ENCODE peak calls at places on chromosomes 6 and 20, in nine cellular contexts. Y is HFF-Myc; J is PC-3; W is spleen; E is tibial artery; D is astrocyte of the spinal cord; Q is cardiac fibroblast; L is CD8-positive, alpha-beta T cell; O is GM12878. P is an unnamed sample.

GRCh38 chr20:45345104-45345936 is 2.9 kb downstream of the SDC4 start:
- DNase-seq in J (peak), E (no peak), Q (no peak), O (no peak), Y (no peak), L (no peak), W (no peak), D (no peak), P (peak)

GRCh38 chr20:1818247-1818840 is 76.9 kb upstream of the SIRPA start:
- DNase-seq in D (no peak), W (no peak), Y (no peak), J (no peak), E (no peak), O (no peak), Q (no peak), L (no peak), P (no peak)

GRCh38 chr6:136129365-136129764 is 120.7 kb downstream of the MTFR2 start:
- DNase-seq in O (no peak), L (no peak), E (peak), Y (no peak), J (no peak), Q (peak), D (no peak), W (no peak), P (no peak)

GRCh38 chr6:154868143-154868594 is 126.9 kb upstream of the TIAM2 start:
- DNase-seq in L (no peak), O (no peak), D (peak), J (peak), E (no peak), W (no peak), Q (peak), Y (peak), P (no peak)

GRCh38 chr6:127191716-127192115 is 73.2 kb downstream of the RSPO3 start:
- DNase-seq in Q (no peak), J (no peak), O (no peak), W (no peak), D (no peak), L (no peak), Y (no peak), E (no peak), P (no peak)

GRCh38 chr20:4853787-4854295 is 132.1 kb downstream of the PRND start:
- DNase-seq in Y (no peak), L (no peak), D (no peak), Q (no peak), W (no peak), O (no peak), E (no peak), J (no peak), P (no peak)

GRCh38 chr6:23735151-23735550 is 390.9 kb upstream of the NRSN1 start:
- DNase-seq in Y (no peak), W (no peak), J (peak), O (no peak), Q (no peak), D (no peak), E (no peak), L (no peak), P (no peak)

GRCh38 chr6:501891-502601 is 110.5 kb downstream of the IRF4 start:
- DNase-seq in O (no peak), Y (no peak), Q (no peak), J (no peak), D (no peak), W (peak), E (no peak), L (no peak), P (no peak)

GRCh38 chr6:17035994-17036393 is 65.9 kb upstream of the STMND1 start:
- DNase-seq in L (no peak), J (no peak), Y (no peak), O (no peak), E (no peak), D (no peak), W (no peak), Q (no peak), P (no peak)

GRCh38 chr20:7346562-7346961 is 579.1 kb downstream of the BMP2 start:
- DNase-seq in Q (no peak), J (peak), W (no peak), Y (no peak), L (no peak), D (no peak), O (no peak), E (no peak), P (no peak)

GRCh38 chr20:4919047-4919704 is 82.1 kb downstream of the SLC23A2 start:
- DNase-seq in Y (no peak), W (no peak), E (no peak), Q (no peak), O (no peak), J (no peak), L (no peak), D (no peak), P (no peak)

GRCh38 chr6:157800420-157801237 is 22.4 kb upstream of the SNX9 start:
- DNase-seq in L (no peak), O (peak), Q (peak), D (peak), J (peak), Y (no peak), W (no peak), E (no peak), P (no peak)

GRCh38 chr6:74731921-74732320 is 473.9 kb downstream of the COL12A1 start:
- DNase-seq in D (peak), Q (peak), E (no peak), Y (no peak), L (no peak), J (no peak), O (no peak), W (no peak), P (no peak)

GRCh38 chr20:53597085-53597482 is 3.4 kb upstream of the ZNF217 start:
- DNase-seq in D (no peak), J (peak), E (no peak), Q (peak), Y (no peak), L (no peak), O (no peak), W (no peak), P (no peak)

GRCh38 chr20:3927486-3928291 is 38.5 kb downstream of the PANK2 start:
- DNase-seq in Q (peak), D (no peak), L (no peak), E (no peak), W (peak), J (no peak), O (no peak), Y (no peak), P (no peak)

GRCh38 chr6:56724455-56724854 is 81.8 kb upstream of the DST start:
- DNase-seq in W (no peak), E (no peak), O (no peak), Y (no peak), Q (peak), J (no peak), L (no peak), D (peak), P (no peak)

GRCh38 chr6:161544801-161545490 is 271.1 kb upstream of the AGPAT4 start:
- DNase-seq in Y (no peak), D (peak), O (no peak), J (no peak), E (no peak), Q (no peak), W (no peak), L (no peak), P (no peak)

GRCh38 chr20:35907017-35907685 is 47.2 kb downstream of the SCAND1 start:
- DNase-seq in D (no peak), J (no peak), O (no peak), E (no peak), L (no peak), W (no peak), Q (peak), Y (no peak), P (no peak)

GRCh38 chr6:143555071-143555492 is 43.6 kb upstream of the FUCA2 start:
- DNase-seq in D (peak), O (no peak), Y (no peak), L (no peak), J (no peak), E (no peak), W (no peak), Q (no peak), P (no peak)

DNA sequence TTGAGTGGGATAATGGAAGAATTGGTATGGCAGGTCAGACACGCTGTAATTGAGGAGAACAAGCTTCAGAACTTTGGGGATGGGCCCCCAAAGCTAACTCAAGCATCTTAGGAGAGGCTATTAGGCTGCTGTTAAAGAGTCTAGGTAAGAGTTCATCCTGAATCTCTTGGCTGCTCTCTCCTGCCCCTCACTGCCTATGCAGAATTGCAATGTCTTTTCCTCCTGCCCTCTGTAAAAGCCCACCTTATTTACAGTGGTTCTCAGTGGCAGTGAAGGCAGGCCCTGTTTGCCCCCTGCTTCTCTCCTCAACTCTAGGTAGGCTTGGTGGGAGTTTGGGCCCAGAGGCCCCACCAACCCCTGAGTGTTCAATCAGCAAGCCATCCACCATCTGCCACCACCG is 55.0 kb downstream of the LYRM2 start:
- DNase-seq in L (no peak), D (no peak), Y (no peak), Q (no peak), O (no peak), W (no peak), E (no peak), J (no peak), P (no peak)
- TF ChIP-seq CTCF in L (no peak), D (no peak), Y (no peak), Q (no peak), O (no peak), W (no peak), E (no peak), J (no peak), P (no peak)

GRCh38 chr6:13660893-13661292 is 45.8 kb downstream of the NOL7 start:
- DNase-seq in Q (no peak), J (no peak), D (no peak), O (no peak), E (no peak), Y (no peak), W (no peak), L (no peak), P (no peak)
- TF ChIP-seq CTCF in Q (no peak), J (no peak), D (no peak), O (no peak), E (no peak), Y (no peak), W (no peak), L (no peak), P (no peak)

GRCh38 chr6:129661478-129662405 is 48.2 kb downstream of the ARHGAP18 start:
- DNase-seq in L (no peak), Q (no peak), E (no peak), O (no peak), J (no peak), Y (no peak), D (no peak), W (no peak), P (no peak)

GRCh38 chr6:129662980-129663431 is 47.0 kb downstream of the ARHGAP18 start:
- DNase-seq in E (no peak), Q (no peak), O (no peak), W (no peak), D (no peak), Y (no peak), J (no peak), L (no peak), P (no peak)

GRCh38 chr6:129662406-129662766 is 47.6 kb downstream of the ARHGAP18 start:
- DNase-seq in E (no peak), Y (no peak), J (no peak), O (peak), W (no peak), Q (no peak), D (no peak), L (no peak), P (no peak)

GRCh38 chr6:129665555-129665954 is 44.4 kb downstream of the ARHGAP18 start:
- DNase-seq in W (no peak), L (no peak), O (no peak), Y (no peak), Q (no peak), E (no peak), D (no peak), J (no peak), P (no peak)

DNA sequence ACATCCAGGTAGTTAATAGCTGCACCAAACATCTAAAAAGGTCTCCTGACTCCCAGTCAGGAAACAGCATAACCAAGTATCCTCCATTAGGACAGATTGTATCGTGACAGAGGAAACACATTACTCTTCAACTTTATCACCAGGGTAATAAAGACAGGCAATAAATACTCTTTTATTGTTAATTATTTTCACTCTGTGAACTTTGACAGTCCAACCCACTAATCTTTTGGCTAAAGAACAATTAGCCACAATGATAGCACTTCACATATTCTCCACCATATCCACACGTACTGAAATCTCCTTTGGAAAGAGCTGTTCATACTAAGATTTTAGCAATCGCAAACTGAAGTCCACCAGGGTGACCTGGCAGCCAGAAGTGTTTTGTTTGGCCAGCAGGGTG is 46.4 kb downstream of the ARHGAP18 start:
- DNase-seq in Y (no peak), O (no peak), W (no peak), E (no peak), D (no peak), J (no peak), Q (no peak), L (no peak), P (no peak)
- TF ChIP-seq CTCF in Y (no peak), O (no peak), W (no peak), E (no peak), D (no peak), J (no peak), Q (no peak), L (no peak), P (no peak)

GRCh38 chr6:95819939-95820338 is 195.8 kb upstream of the FUT9 start:
- DNase-seq in Q (no peak), D (no peak), W (peak), J (no peak), O (no peak), Y (no peak), L (no peak), E (no peak), P (no peak)
- TF ChIP-seq CTCF in Q (no peak), D (no peak), W (no peak), J (peak), O (no peak), Y (no peak), L (no peak), E (no peak), P (no peak)

DNA sequence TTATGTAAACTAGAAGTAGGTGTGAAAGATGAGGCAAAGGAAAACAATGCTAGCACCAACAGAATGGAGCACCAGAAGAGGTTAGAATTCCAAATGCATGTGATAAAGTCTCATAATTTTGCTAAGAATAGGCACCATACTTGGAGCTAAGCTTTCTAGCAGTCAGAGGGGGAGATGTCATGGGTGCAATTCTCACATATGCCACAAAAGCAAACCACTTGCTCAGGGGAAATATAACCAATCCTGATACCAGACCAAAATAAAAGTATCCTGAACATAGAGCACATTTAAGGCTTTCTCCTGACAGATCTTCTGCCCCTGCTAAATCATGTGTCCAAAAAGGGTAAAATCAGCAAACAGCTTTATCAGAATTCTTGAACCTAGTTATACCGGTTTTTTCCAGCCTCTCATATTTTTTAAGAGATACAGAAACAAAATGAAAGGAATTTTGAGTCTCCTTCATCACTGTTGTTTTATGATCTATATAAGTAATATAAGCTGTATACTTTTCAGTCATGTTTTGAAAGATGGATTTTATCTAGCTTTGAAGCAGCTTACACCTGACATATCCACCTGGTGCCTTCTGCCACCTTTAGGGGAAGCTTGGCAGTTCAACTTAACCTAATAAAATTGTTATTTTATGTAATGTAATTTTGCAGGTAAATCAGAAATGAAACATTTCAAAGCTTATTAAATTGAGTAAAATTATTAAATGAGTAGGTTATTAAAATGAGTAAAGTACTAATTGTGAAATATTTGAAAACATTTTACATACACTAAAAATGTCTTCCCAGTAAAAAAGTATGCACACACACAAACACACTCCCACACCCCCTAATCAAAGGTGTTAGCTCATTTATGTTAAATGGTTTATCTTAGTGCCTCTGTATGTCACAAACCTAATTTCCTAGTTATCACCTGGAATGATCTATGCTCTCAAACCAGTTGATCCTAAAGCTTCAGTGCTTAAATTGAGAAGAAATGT is 2.8 kb downstream of the SPO11 start:
- DNase-seq in D (no peak), E (no peak), Y (no peak), W (no peak), O (no peak), Q (no peak), L (no peak), J (peak), P (no peak)
- TF ChIP-seq CTCF in D (no peak), E (no peak), Y (peak), W (no peak), O (peak), Q (no peak), L (no peak), J (peak), P (no peak)

GRCh38 chr20:49583669-49584417 is 15.9 kb upstream of the PTGIS start:
- DNase-seq in Y (peak), J (peak), D (peak), O (no peak), Q (peak), L (no peak), W (no peak), E (peak), P (no peak)
- TF ChIP-seq CTCF in Y (peak), J (no peak), D (no peak), O (no peak), Q (peak), L (no peak), W (no peak), E (no peak), P (no peak)

GRCh38 chr6:146191600-146191999 is 162.7 kb downstream of the GRM1 start:
- DNase-seq in L (no peak), D (no peak), J (no peak), W (no peak), Q (no peak), Y (no peak), E (no peak), O (no peak), P (no peak)
- TF ChIP-seq CTCF in L (no peak), D (no peak), J (no peak), W (no peak), Q (no peak), Y (no peak), E (no peak), O (no peak), P (no peak)

GRCh38 chr6:15504040-15504491 is 158.8 kb downstream of the DTNBP1 start:
- DNase-seq in L (no peak), O (no peak), W (peak), J (no peak), Q (peak), E (peak), Y (no peak), D (peak), P (no peak)
- TF ChIP-seq CTCF in L (no peak), O (no peak), W (no peak), J (no peak), Q (peak), E (no peak), Y (no peak), D (peak), P (no peak)

GRCh38 chr20:63280929-63281545 is 8.4 kb downstream of the ARFGAP1 start:
- DNase-seq in L (no peak), D (no peak), E (no peak), W (no peak), Y (no peak), J (peak), Q (no peak), O (no peak), P (no peak)
- TF ChIP-seq CTCF in L (no peak), D (peak), E (no peak), W (no peak), Y (peak), J (peak), Q (peak), O (no peak), P (no peak)